ENCODE peak calls at places on chromosomes 2 and 18, in seven cellular contexts. Q is EL; R is stimulated activated CD8-positive, alpha-beta memory T cell treated with anti-CD3 and anti-CD28 coated beads, Interleukin-15, amount 100 ng/mL, for 48 hours; W is stimulated activated CD4-positive, alpha-beta T cell treated with anti-CD3 and anti-CD28 coated beads, Interleukin-15, amount 100 ng/mL, for 24 hours; O is prostate gland; E is CD8-positive, alpha-beta T cell; S is T-cell. L is an unnamed sample.

GRCh38 chr2:85248741-85249524 is 78.9 kb downstream of the TGOLN2 start:
- DNase-seq in Q (peak), R (no peak), W (no peak), O (peak), E (no peak), S (no peak), L (no peak)

GRCh38 chr2:120261387-120262006 is 8.8 kb downstream of the RALB start:
- DNase-seq in Q (no peak), R (peak), W (peak), O (no peak), E (no peak), S (no peak), L (no peak)

GRCh38 chr18:52288403-52289004 is 51.5 kb upstream of the DCC start:
- DNase-seq in Q (no peak), R (peak), W (peak), O (no peak), E (no peak), S (no peak), L (no peak)

GRCh38 chr2:233084488-233084887 is 24.3 kb downstream of the INPP5D start:
- DNase-seq in Q (no peak), R (no peak), W (peak), O (peak), E (no peak), S (peak), L (peak)

GRCh38 chr2:198322275-198322674 is 517.9 kb downstream of the PLCL1 start:
- DNase-seq in Q (no peak), R (no peak), W (no peak), O (no peak), E (no peak), S (no peak), L (no peak)

GRCh38 chr2:197161738-197162137 is 148.8 kb downstream of the ANKRD44 start:
- DNase-seq in Q (no peak), R (no peak), W (no peak), O (no peak), E (no peak), S (no peak), L (no peak)

GRCh38 chr2:64750001-64750816 is 96.5 kb upstream of the SERTAD2 start:
- DNase-seq in Q (peak), R (peak), W (peak), O (peak), E (peak), S (no peak), L (peak)

GRCh38 chr18:30862900-30863299 is 179.6 kb downstream of the DSC3 start:
- DNase-seq in Q (no peak), R (no peak), W (no peak), O (no peak), E (no peak), S (no peak), L (no peak)

GRCh38 chr2:188383158-188383557 is 91.5 kb downstream of the GULP1 start:
- DNase-seq in Q (no peak), R (no peak), W (no peak), O (no peak), E (no peak), S (no peak), L (no peak)

GRCh38 chr2:121596221-121597080 is 52.8 kb downstream of the CLASP1 start:
- DNase-seq in Q (peak), R (no peak), W (peak), O (peak), E (no peak), S (no peak), L (peak)

GRCh38 chr2:233081731-233082221 is 21.6 kb downstream of the INPP5D start:
- DNase-seq in Q (no peak), R (no peak), W (no peak), O (no peak), E (no peak), S (no peak), L (peak)

GRCh38 chr2:54709341-54709809 is 14.1 kb upstream of the EML6 start:
- DNase-seq in Q (no peak), R (no peak), W (peak), O (peak), E (no peak), S (no peak), L (no peak)

GRCh38 chr2:696463-696862 is 19.3 kb upstream of the TMEM18 start:
- DNase-seq in Q (no peak), R (no peak), W (no peak), O (no peak), E (no peak), S (no peak), L (peak)

L was measured in Peyer's patch.